ENCODE peak calls at places on chromosomes 3 and 15, in ten cellular contexts. One of them, this sample, is unnamed.

GRCh38 chr3:187852842-187853727 is 107.8 kb upstream of the BCL6 start:
- DNase-seq in HepG2: no peak
- DNase-seq in stomach: no peak
- DNase-seq in tibial nerve: no peak
- DNase-seq in upper lobe of left lung: no peak
- DNase-seq in ovary: no peak
- DNase-seq in SK-N-SH: no peak
- DNase-seq in GM12878: no peak
- DNase-seq in A549: peak; percentile 18
- DNase-seq in H1: no peak
- DNase-seq in this sample: peak; percentile 19

GRCh38 chr15:58980351-58980939 is 7.0 kb upstream of the RNF111 start:
- DNase-seq in upper lobe of left lung: no peak
- DNase-seq in A549: peak; percentile 50
- DNase-seq in stomach: no peak
- DNase-seq in GM12878: no peak
- DNase-seq in HepG2: peak; percentile 23
- DNase-seq in H1: no peak
- DNase-seq in SK-N-SH: peak; percentile 34
- DNase-seq in tibial nerve: no peak
- DNase-seq in ovary: no peak
- DNase-seq in this sample: no peak

GRCh38 chr3:49610881-49611280 is 56.6 kb downstream of the BSN start:
- DNase-seq in A549: no peak
- DNase-seq in H1: no peak
- DNase-seq in stomach: no peak
- DNase-seq in upper lobe of left lung: no peak
- DNase-seq in ovary: no peak
- DNase-seq in HepG2: peak; percentile 24
- DNase-seq in GM12878: no peak
- DNase-seq in tibial nerve: no peak
- DNase-seq in SK-N-SH: no peak
- DNase-seq in this sample: no peak

GRCh38 chr15:95394186-95395067 is 936.1 kb upstream of the NR2F2 start:
- DNase-seq in GM12878: no peak
- DNase-seq in SK-N-SH: no peak
- DNase-seq in HepG2: no peak
- DNase-seq in A549: no peak
- DNase-seq in ovary: no peak
- DNase-seq in tibial nerve: no peak
- DNase-seq in upper lobe of left lung: no peak
- DNase-seq in H1: no peak
- DNase-seq in stomach: no peak
- DNase-seq in this sample: no peak

GRCh38 chr3:56025316-56025715 is 443.0 kb downstream of the ERC2 start:
- DNase-seq in upper lobe of left lung: no peak
- DNase-seq in stomach: peak; percentile 31
- DNase-seq in H1: no peak
- DNase-seq in tibial nerve: no peak
- DNase-seq in SK-N-SH: no peak
- DNase-seq in ovary: no peak
- DNase-seq in HepG2: no peak
- DNase-seq in A549: no peak
- DNase-seq in GM12878: no peak
- DNase-seq in this sample: no peak

GRCh38 chr15:58383876-58384275 is 47.9 kb upstream of the LIPC start:
- DNase-seq in GM12878: no peak
- DNase-seq in stomach: no peak
- DNase-seq in upper lobe of left lung: no peak
- DNase-seq in SK-N-SH: no peak
- DNase-seq in tibial nerve: no peak
- DNase-seq in HepG2: no peak
- DNase-seq in H1: peak; percentile 67
- DNase-seq in ovary: no peak
- DNase-seq in A549: no peak
- DNase-seq in this sample: no peak

GRCh38 chr3:50138266-50139230 is 16.6 kb upstream of the SEMA3F start:
- DNase-seq in GM12878: no peak
- DNase-seq in H1: peak; percentile 71
- DNase-seq in ovary: no peak
- DNase-seq in SK-N-SH: peak; percentile 51
- DNase-seq in A549: no peak
- DNase-seq in stomach: no peak
- DNase-seq in HepG2: no peak
- DNase-seq in tibial nerve: no peak
- DNase-seq in upper lobe of left lung: no peak
- DNase-seq in this sample: no peak

GRCh38 chr3:31620656-31621055 is 87.9 kb downstream of the STT3B start:
- DNase-seq in A549: no peak
- DNase-seq in HepG2: no peak
- DNase-seq in ovary: no peak
- DNase-seq in upper lobe of left lung: no peak
- DNase-seq in H1: no peak
- DNase-seq in SK-N-SH: no peak
- DNase-seq in tibial nerve: no peak
- DNase-seq in stomach: no peak
- DNase-seq in GM12878: no peak
- DNase-seq in this sample: no peak

GRCh38 chr15:88940110-88940675 is 27.0 kb upstream of the MFGE8 start:
- DNase-seq in SK-N-SH: no peak
- DNase-seq in tibial nerve: no peak
- DNase-seq in H1: peak; percentile 24
- DNase-seq in stomach: no peak
- DNase-seq in GM12878: no peak
- DNase-seq in A549: no peak
- DNase-seq in upper lobe of left lung: no peak
- DNase-seq in HepG2: no peak
- DNase-seq in ovary: no peak
- DNase-seq in this sample: no peak

GRCh38 chr3:161100994-161101393 is 4.2 kb downstream of the B3GALNT1 start:
- DNase-seq in GM12878: no peak
- DNase-seq in H1: no peak
- DNase-seq in stomach: peak; percentile 61
- DNase-seq in tibial nerve: no peak
- DNase-seq in A549: no peak
- DNase-seq in upper lobe of left lung: peak; percentile 68
- DNase-seq in SK-N-SH: no peak
- DNase-seq in ovary: no peak
- DNase-seq in HepG2: no peak
- DNase-seq in this sample: peak; percentile 15

DNA sequence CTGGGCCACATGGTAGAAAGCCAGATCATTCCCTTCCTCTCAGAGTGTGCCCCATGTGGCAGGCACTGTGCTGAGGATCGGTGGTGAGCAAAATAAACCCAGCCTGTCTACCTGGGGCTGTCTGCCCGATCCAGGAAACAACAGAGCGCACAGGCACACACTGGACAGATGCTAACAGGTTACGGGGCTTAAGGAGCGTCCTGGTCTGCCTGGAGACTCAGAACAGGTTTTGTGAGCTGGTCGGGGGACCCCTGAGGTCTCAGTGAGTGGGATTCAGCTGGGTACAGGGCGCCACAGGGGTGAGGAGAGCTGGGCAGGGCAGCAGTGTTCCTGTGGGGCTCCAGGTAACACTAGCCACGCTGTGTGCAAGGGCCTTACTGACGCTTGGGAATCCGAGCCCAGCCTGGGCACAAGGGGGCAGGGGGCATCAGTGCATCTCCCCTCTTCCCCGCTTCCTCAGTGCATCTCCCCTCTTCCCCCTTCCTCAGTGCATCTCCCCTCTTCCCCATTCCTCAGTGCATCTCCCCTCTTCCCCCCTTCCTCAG is 136.3 kb downstream of the DNAJB8 start:
- DNase-seq in upper lobe of left lung: no peak
- DNase-seq in SK-N-SH: no peak
- DNase-seq in H1: no peak
- DNase-seq in ovary: no peak
- DNase-seq in A549: no peak
- DNase-seq in tibial nerve: no peak
- DNase-seq in GM12878: no peak
- DNase-seq in stomach: no peak
- DNase-seq in HepG2: no peak
- DNase-seq in this sample: no peak
- H3K27ac ChIP-seq in upper lobe of left lung: no peak overlapping the region
- H3K27ac ChIP-seq in SK-N-SH: no peak overlapping the region
- H3K27ac ChIP-seq in H1: no peak overlapping the region
- H3K27ac ChIP-seq in ovary: no peak overlapping the region
- H3K27ac ChIP-seq in A549: no peak overlapping the region
- H3K27ac ChIP-seq in tibial nerve: no peak overlapping the region
- H3K27ac ChIP-seq in GM12878: no peak overlapping the region
- H3K27ac ChIP-seq in stomach: no peak overlapping the region
- H3K27ac ChIP-seq in HepG2: no peak overlapping the region
- H3K27ac ChIP-seq in this sample: no peak overlapping the region

GRCh38 chr3:119304201-119304713 is 10.1 kb downstream of the ARHGAP31 start:
- DNase-seq in upper lobe of left lung: no peak
- DNase-seq in stomach: no peak
- DNase-seq in SK-N-SH: no peak
- DNase-seq in A549: peak; percentile 9
- DNase-seq in ovary: no peak
- DNase-seq in GM12878: no peak
- DNase-seq in H1: no peak
- DNase-seq in HepG2: no peak
- DNase-seq in tibial nerve: no peak
- DNase-seq in this sample: no peak
- TF ChIP-seq EP300 in upper lobe of left lung: no peak
- TF ChIP-seq EP300 in stomach: no peak
- TF ChIP-seq EP300 in SK-N-SH: no peak
- TF ChIP-seq EP300 in A549: no peak
- TF ChIP-seq EP300 in ovary: no peak
- TF ChIP-seq EP300 in GM12878: no peak
- TF ChIP-seq EP300 in H1: no peak
- TF ChIP-seq EP300 in HepG2: no peak
- TF ChIP-seq EP300 in tibial nerve: no peak
- TF ChIP-seq EP300 in this sample: no peak

GRCh38 chr15:51750186-51750585 is 1.2 kb upstream of the TMOD2 start:
- DNase-seq in SK-N-SH: no peak
- DNase-seq in A549: no peak
- DNase-seq in tibial nerve: no peak
- DNase-seq in GM12878: no peak
- DNase-seq in HepG2: no peak
- DNase-seq in ovary: no peak
- DNase-seq in H1: no peak
- DNase-seq in upper lobe of left lung: no peak
- DNase-seq in stomach: no peak
- DNase-seq in this sample: no peak

GRCh38 chr15:51752918-51753317 is 1.5 kb downstream of the TMOD2 start:
- DNase-seq in ovary: no peak
- DNase-seq in SK-N-SH: no peak
- DNase-seq in tibial nerve: no peak
- DNase-seq in GM12878: no peak
- DNase-seq in H1: no peak
- DNase-seq in HepG2: no peak
- DNase-seq in A549: no peak
- DNase-seq in stomach: no peak
- DNase-seq in upper lobe of left lung: peak; percentile 24
- DNase-seq in this sample: no peak

GRCh38 chr15:51750942-51751686 is at the start of gene TMOD2:
- DNase-seq in H1: peak; percentile 85
- DNase-seq in ovary: peak; percentile 33
- DNase-seq in HepG2: no peak
- DNase-seq in stomach: peak; percentile 53
- DNase-seq in SK-N-SH: peak; percentile 89
- DNase-seq in GM12878: no peak
- DNase-seq in upper lobe of left lung: peak; percentile 38
- DNase-seq in A549: peak; percentile 34
- DNase-seq in tibial nerve: no peak
- DNase-seq in this sample: peak; percentile 49

GRCh38 chr15:51754267-51754666 is 2.9 kb downstream of the TMOD2 start:
- DNase-seq in H1: no peak
- DNase-seq in stomach: no peak
- DNase-seq in ovary: no peak
- DNase-seq in A549: no peak
- DNase-seq in upper lobe of left lung: no peak
- DNase-seq in HepG2: no peak
- DNase-seq in GM12878: no peak
- DNase-seq in tibial nerve: no peak
- DNase-seq in SK-N-SH: no peak
- DNase-seq in this sample: no peak

DNA sequence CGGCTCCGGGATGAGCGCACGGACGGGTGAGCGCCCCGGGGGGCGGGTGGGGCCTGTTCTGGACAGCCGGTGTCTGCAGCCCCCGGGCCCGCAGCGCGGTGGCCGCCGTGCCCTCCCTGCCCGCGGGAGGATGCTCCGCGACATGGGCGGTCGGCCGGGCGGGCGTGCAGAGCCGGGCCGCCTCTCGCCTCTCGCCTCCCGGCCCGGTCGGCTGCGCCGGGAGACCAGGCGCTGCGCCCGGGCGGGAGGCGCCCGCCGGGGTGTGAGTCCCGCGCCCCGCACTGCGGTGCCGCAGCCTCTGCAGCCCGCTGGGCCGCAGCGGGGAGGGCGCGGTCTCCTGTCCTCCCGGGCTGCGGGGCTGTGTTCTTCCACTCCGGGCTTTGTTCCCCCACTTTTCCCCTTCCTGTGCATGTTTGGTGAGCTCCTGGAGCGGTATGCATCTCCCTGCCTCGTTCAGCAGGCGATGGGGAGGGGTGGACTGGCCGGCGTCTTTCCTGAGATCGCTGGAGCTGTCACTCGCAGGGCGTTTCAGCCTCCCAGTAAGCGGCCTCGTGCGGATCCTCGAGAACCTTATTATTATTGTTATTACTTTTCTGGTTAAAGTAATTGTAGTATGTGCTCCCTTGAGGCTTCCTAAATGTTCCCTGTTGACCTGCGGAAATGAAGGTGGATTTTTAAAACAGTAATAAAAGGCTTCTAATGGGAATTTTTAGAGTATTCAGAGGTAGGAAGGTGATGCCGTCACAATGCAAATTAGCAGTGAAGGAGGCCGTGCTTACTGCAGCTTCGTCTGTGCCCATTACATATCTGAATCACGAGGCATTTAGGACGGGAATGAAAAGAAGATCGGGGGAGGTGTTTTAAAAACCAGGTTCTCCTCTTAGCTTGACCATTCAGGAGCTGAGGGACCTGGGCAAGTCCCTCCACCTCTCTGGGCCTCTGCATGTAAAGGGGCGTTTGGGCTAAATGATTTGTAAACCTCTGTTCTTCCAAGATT is 588 bp downstream of the TMOD2 start:
- DNase-seq in tibial nerve: no peak
- DNase-seq in ovary: peak; percentile 32
- DNase-seq in stomach: peak; percentile 33
- DNase-seq in upper lobe of left lung: peak; percentile 40
- DNase-seq in A549: peak; percentile 39
- DNase-seq in GM12878: no peak
- DNase-seq in H1: peak; percentile 58
- DNase-seq in HepG2: no peak
- DNase-seq in SK-N-SH: peak; percentile 34
- DNase-seq in this sample: peak; percentile 30
- TF ChIP-seq CTCF in tibial nerve: no peak
- TF ChIP-seq CTCF in ovary: no peak
- TF ChIP-seq CTCF in stomach: no peak
- TF ChIP-seq CTCF in upper lobe of left lung: no peak
- TF ChIP-seq CTCF in A549: no peak
- TF ChIP-seq CTCF in GM12878: no peak
- TF ChIP-seq CTCF in H1: no peak
- TF ChIP-seq CTCF in HepG2: no peak
- TF ChIP-seq CTCF in SK-N-SH: no peak
- TF ChIP-seq CTCF in this sample: no peak

DNA sequence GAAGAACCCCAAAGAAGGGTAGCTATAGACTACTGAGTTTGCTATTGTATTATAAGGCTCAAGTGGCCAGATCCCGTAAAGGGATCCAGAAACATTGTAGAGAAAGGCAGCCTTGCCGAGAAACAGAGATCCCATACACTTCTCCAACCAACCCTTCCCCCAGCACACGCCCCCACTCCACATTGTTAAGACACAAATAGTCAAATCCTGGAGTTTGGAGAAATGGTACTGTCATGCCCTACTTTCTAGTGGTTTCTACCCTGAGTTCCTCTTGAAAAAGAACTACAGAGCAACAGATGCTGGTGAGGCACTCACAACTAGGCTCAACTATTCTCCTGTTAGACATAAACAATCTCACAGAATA is 33.2 kb downstream of the B4GALT4 start:
- DNase-seq in SK-N-SH: no peak
- DNase-seq in ovary: no peak
- DNase-seq in A549: no peak
- DNase-seq in HepG2: no peak
- DNase-seq in stomach: no peak
- DNase-seq in GM12878: no peak
- DNase-seq in upper lobe of left lung: no peak
- DNase-seq in tibial nerve: no peak
- DNase-seq in H1: peak; percentile 28
- DNase-seq in this sample: no peak
- H3K27ac ChIP-seq in SK-N-SH: no peak overlapping the region
- H3K27ac ChIP-seq in ovary: no peak overlapping the region
- H3K27ac ChIP-seq in A549: peak overlapping the region; percentile 90
- H3K27ac ChIP-seq in HepG2: no peak overlapping the region
- H3K27ac ChIP-seq in stomach: no peak overlapping the region
- H3K27ac ChIP-seq in GM12878: no peak overlapping the region
- H3K27ac ChIP-seq in upper lobe of left lung: no peak overlapping the region
- H3K27ac ChIP-seq in tibial nerve: peak overlapping the region; percentile 26
- H3K27ac ChIP-seq in H1: no peak overlapping the region
- H3K27ac ChIP-seq in this sample: no peak overlapping the region

This sample was measured in transverse colon.